ENCODE peak calls at places on chromosomes 7 and 10, in four cellular contexts. Y is gastrocnemius medialis, P is IMR-90, X is spleen. T is an unnamed sample.
A peak's percentile ranks its signal among the peaks of the same experiment; 100 is the strongest.

GRCh38 chr7:128894101-128894440 is 16.4 kb downstream of the KCP start:
- DNase-seq in P (no peak), X (peak; percentile 44), Y (no peak), T (no peak)

GRCh38 chr7:131232768-131233167 is 94.9 kb upstream of the MKLN1 start:
- DNase-seq in Y (no peak), X (no peak), P (no peak), T (no peak)

GRCh38 chr10:59868974-59869940 is 37.1 kb downstream of the CCDC6 start:
- DNase-seq in X (no peak), P (no peak), Y (no peak), T (no peak)

GRCh38 chr10:132744839-132745238 is 41.1 kb downstream of the NKX6-2 start:
- DNase-seq in P (no peak), X (no peak), Y (no peak), T (no peak)

GRCh38 chr10:132212816-132213215 is 26.1 kb downstream of the DPYSL4 start:
- DNase-seq in Y (no peak), X (no peak), P (no peak), T (no peak)

GRCh38 chr10:4527281-4527960 is 298.6 kb upstream of the AKR1E2 start:
- DNase-seq in Y (no peak), X (no peak), P (peak; percentile 41), T (no peak)

GRCh38 chr10:110033724-110034235 is 26.0 kb downstream of the ADD3 start:
- DNase-seq in P (no peak), Y (no peak), X (no peak), T (no peak)

GRCh38 chr7:84512055-84512454 is 317.5 kb upstream of the SEMA3A start:
- DNase-seq in X (no peak), Y (no peak), P (no peak), T (no peak)

GRCh38 chr10:49080071-49080470 is 35.3 kb downstream of the VSTM4 start:
- DNase-seq in P (peak; percentile 38), Y (no peak), X (no peak), T (peak; percentile 39)

GRCh38 chr7:135664046-135664589 is 1.8 kb downstream of the STMP1 start:
- DNase-seq in X (no peak), Y (no peak), P (peak; percentile 72), T (no peak)

GRCh38 chr10:119206603-119207366 is 586 bp upstream of the GRK5 start:
- DNase-seq in Y (peak; percentile 40), P (peak; percentile 59), X (peak; percentile 94), T (peak; percentile 82)

GRCh38 chr10:132740542-132741066 is 45.3 kb downstream of the NKX6-2 start:
- DNase-seq in Y (no peak), P (no peak), X (no peak), T (no peak)

GRCh38 chr10:70462349-70462984 is 16.1 kb upstream of the PALD1 start:
- DNase-seq in X (peak; percentile 86), P (no peak), Y (peak; percentile 86), T (peak; percentile 89)

GRCh38 chr10:21732067-21732772 is 198.2 kb downstream of the MLLT10 start:
- DNase-seq in X (peak; percentile 82), P (peak; percentile 82), Y (peak; percentile 61), T (peak; percentile 59)

GRCh38 chr7:121083138-121083789 is 94.8 kb downstream of the CPED1 start:
- DNase-seq in P (peak; percentile 84), Y (peak; percentile 70), X (no peak), T (no peak)

GRCh38 chr7:149280661-149281507 is 18.9 kb downstream of the ZNF783 start:
- DNase-seq in P (no peak), X (no peak), Y (no peak), T (no peak)
- TF ChIP-seq POLR2A in P (no peak), X (no peak), Y (no peak), T (no peak)

GRCh38 chr7:80087051-80087767 is 47.4 kb upstream of the GNAI1 start:
- DNase-seq in Y (no peak), X (no peak), P (peak; percentile 82), T (no peak)

GRCh38 chr7:80089341-80089740 is 45.3 kb upstream of the GNAI1 start:
- DNase-seq in Y (no peak), P (peak; percentile 55), X (no peak), T (no peak)

GRCh38 chr7:80088705-80089104 is 45.9 kb upstream of the GNAI1 start:
- DNase-seq in P (peak; percentile 31), X (no peak), Y (no peak), T (no peak)

GRCh38 chr7:80082214-80082613 is 52.4 kb upstream of the GNAI1 start:
- DNase-seq in P (peak; percentile 10), X (no peak), Y (no peak), T (no peak)

GRCh38 chr7:80087768-80088170 is 46.9 kb upstream of the GNAI1 start:
- DNase-seq in P (no peak), Y (no peak), X (no peak), T (no peak)
- H3K4me3 ChIP-seq in P (no peak overlapping the region), Y (no peak overlapping the region), X (no peak overlapping the region), T (no peak overlapping the region)

DNA sequence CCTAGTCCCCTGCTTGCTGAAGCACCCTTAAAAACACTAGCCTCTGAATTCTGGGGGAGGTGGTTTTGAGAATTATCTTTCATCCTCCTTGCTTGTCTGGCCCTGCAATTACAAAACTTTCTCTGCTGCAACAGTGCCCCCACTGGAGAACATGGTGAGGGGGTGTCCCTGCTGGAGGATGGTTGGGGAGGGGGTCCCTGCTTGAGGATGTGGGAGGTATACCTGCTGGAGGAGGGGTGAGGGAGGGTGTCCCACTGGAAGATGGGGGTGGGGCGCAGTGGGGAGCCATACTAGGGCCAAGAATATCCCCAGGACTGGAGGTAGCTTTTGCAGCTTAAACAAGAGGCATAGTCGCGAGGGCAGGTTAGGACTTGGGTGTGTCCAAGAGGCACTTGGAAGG is 3.2 kb upstream of the POLM start:
- DNase-seq in P (no peak), X (peak; percentile 59), Y (no peak), T (no peak)
- TF ChIP-seq CTCF in P (no peak), X (no peak), Y (no peak), T (no peak)

GRCh38 chr10:102115775-102116174 is 4.4 kb downstream of the LDB1 start:
- DNase-seq in X (no peak), P (peak; percentile 24), Y (no peak), T (no peak)

GRCh38 chr10:102113956-102114857 is 6.0 kb downstream of the LDB1 start:
- DNase-seq in Y (no peak), P (no peak), X (peak; percentile 87), T (no peak)

GRCh38 chr10:102113261-102113955 is 6.8 kb downstream of the LDB1 start:
- DNase-seq in X (no peak), Y (no peak), P (no peak), T (no peak)

GRCh38 chr10:102117391-102118159 is 2.6 kb downstream of the LDB1 start:
- DNase-seq in X (peak; percentile 88), Y (peak; percentile 70), P (peak; percentile 73), T (peak; percentile 91)

GRCh38 chr10:102114861-102115618 is 5.1 kb downstream of the LDB1 start:
- DNase-seq in P (peak; percentile 65), X (peak; percentile 98), Y (peak; percentile 81), T (peak; percentile 93)
- TF ChIP-seq POLR2A in P (peak; percentile 71), X (no peak), Y (peak; percentile 47), T (no peak)

DNA sequence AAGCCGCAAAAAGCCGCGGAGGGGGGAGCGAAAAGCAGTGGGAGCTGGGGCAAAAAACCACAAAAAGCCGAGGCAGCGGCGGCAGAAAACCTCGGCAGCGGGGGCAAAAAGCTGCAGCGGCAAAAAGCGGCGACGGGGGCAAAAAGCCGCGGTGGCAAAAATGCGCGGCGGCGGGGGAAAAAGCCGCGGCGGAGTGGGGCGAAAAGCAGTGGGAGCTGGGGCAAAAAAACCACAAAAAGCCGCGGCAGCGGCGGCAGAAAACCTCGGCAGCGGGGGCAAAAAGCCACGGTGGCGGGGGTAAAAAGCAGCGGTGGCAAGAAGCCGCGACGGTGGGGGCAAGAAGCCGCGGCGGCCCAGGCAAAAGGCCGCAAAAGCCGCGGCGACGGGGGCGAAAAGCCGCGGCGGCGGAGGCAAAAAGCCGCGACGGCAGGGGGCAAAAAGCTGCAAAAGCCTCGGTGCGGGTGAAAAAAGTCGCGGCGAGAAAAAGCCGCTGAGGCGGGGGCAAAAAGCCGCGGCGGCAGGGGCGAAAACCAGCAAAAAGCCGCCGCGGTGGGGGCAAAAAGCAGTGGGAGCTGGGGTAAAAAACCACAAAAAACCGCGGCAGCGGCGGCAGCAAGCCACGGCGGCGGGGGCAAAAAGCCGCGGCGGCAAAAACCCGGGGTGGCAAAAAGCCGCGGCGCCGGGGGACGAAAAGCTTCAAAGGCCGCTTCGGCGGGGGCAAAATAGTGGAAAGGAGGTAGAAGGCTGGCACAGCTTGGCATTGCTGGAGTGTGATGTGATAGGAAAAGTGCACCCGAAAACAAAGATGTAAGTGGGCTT is 135.9 kb downstream of the ZNF92 start:
- DNase-seq in Y (no peak), P (no peak), X (peak; percentile 69), T (peak; percentile 20)
- H3K4me3 ChIP-seq in Y (peak overlapping the region; percentile 46), P (peak overlapping the region; percentile 18), X (peak overlapping the region; percentile 42), T (peak overlapping the region; percentile 7)

DNA sequence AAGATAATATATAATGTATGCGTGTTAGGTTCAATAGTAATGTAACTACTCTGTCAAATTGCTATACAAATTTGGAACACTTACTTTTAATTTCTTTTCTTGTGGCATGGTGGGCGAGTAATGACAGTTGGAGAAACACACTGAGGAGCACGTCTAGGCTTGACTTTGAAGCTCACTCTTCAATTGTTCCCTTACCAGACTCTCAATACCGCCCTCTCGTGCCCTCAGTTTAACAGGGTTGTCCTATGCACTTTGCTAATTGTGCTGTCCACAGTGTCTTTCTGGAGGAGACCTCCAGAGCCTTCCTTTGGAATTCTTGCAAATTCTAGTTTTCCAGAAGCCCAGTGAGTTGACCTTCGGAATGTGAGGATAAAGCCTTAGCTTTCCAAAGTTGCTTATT is 107.2 kb upstream of the RELN start:
- DNase-seq in X (no peak), Y (no peak), P (peak; percentile 18), T (no peak)
- TF ChIP-seq CTCF in X (no peak), Y (no peak), P (peak; percentile 33), T (no peak)

GRCh38 chr10:58268946-58269831 is at the start of gene CISD1:
- DNase-seq in P (peak; percentile 100), X (peak; percentile 99), Y (peak; percentile 99), T (peak; percentile 96)
- TF ChIP-seq POLR2A in P (peak; percentile 57), X (no peak), Y (peak; percentile 90), T (peak; percentile 75)

DNA sequence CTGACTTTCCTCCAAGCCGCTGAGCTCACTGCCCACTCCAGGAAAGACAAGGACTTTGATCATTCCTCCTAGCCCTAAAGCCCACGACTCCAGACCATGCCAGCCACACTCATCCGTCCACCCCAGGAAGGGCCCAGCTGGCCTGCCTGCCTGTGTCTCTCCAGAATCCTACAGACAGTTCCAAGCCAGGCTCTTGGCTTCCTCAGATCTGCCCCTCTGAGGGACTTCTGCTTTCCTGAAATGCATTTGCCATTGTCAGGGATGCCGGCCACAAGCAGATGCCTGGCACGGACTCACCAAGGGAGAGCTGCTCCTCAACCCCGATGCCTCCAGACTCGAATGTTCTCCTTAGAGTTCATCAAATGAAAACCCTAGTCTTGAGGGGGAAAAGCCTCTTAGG is 155.8 kb downstream of the OAT start:
- DNase-seq in P (no peak), X (peak; percentile 57), Y (peak; percentile 13), T (no peak)
- H3K4me3 ChIP-seq in P (no peak overlapping the region), X (no peak overlapping the region), Y (no peak overlapping the region), T (no peak overlapping the region)

GRCh38 chr7:2108501-2109250 is 124.1 kb downstream of the MAD1L1 start:
- DNase-seq in Y (no peak), X (no peak), P (peak; percentile 32), T (no peak)
- TF ChIP-seq CTCF in Y (no peak), X (no peak), P (no peak), T (no peak)

GRCh38 chr7:106276513-106276912 is 8.3 kb downstream of the NAMPT start:
- DNase-seq in X (no peak), P (no peak), Y (no peak), T (no peak)
- TF ChIP-seq POLR2A in X (no peak), P (peak; percentile 4), Y (no peak), T (no peak)